ENCODE peak calls at places on chromosome 14, in four cellular contexts. A is BE2C, S is ascending aorta, H is lower lobe of right lung. W is an unnamed sample. For H3K4me1 and H3K9me3, the result is how much of the 10 kb centered on the place peaks cover.

GRCh38 chr14:21039059-21039422 is 3.1 kb upstream of the RNASE7 start:
- DNase-seq in H (peak), S (no peak), A (peak), W (peak)

GRCh38 chr14:105484069-105484996 is 2.4 kb upstream of the CRIP1 start:
- DNase-seq in S (no peak), H (peak), A (no peak), W (peak)

GRCh38 chr14:104886690-104887622 is 21.9 kb downstream of the CEP170B start:
- DNase-seq in H (peak), S (no peak), A (peak), W (no peak)

GRCh38 chr14:99645545-99646505 is 896 bp downstream of the HHIPL1 start:
- DNase-seq in S (no peak), A (no peak), H (no peak), W (no peak)

GRCh38 chr14:104874110-104874531 is 9.1 kb downstream of the CEP170B start:
- DNase-seq in H (no peak), A (peak), S (no peak), W (no peak)

GRCh38 chr14:63262446-63262845 is 56.3 kb downstream of the GPHB5 start:
- DNase-seq in H (no peak), S (no peak), A (no peak), W (no peak)

GRCh38 chr14:67449096-67449495 is 37.1 kb upstream of the PLEK2 start:
- DNase-seq in S (no peak), A (no peak), H (no peak), W (no peak)

GRCh38 chr14:104816678-104816945 is 15.7 kb downstream of the ZBTB42 start:
- DNase-seq in H (no peak), S (no peak), A (no peak), W (no peak)

GRCh38 chr14:64074961-64075619 is 219.1 kb downstream of the ESR2 start:
- DNase-seq in A (no peak), S (no peak), H (no peak), W (no peak)

GRCh38 chr14:95507174-95507573 is 9.3 kb downstream of the SYNE3 start:
- DNase-seq in A (peak), S (peak), H (peak), W (peak)

GRCh38 chr14:72420749-72421452 is 473.0 kb downstream of the DPF3 start:
- DNase-seq in H (peak), A (peak), S (no peak), W (peak)

GRCh38 chr14:105497671-105498429 is 6.8 kb downstream of the TEDC1 start:
- DNase-seq in A (peak), S (no peak), H (peak), W (no peak)

GRCh38 chr14:56378474-56378873 is 201.1 kb upstream of the TMEM260 start:
- DNase-seq in S (no peak), H (no peak), A (no peak), W (no peak)

GRCh38 chr14:94120667-94121335 is 8.6 kb downstream of the IFI27L2 start:
- DNase-seq in A (no peak), H (no peak), S (no peak), W (no peak)

GRCh38 chr14:85533821-85534271 is 3.9 kb downstream of the FLRT2 start:
- DNase-seq in H (peak), A (peak), S (no peak), W (no peak)

GRCh38 chr14:36194645-36195044 is 18.1 kb upstream of the PTCSC3 start:
- DNase-seq in H (no peak), S (no peak), A (no peak), W (no peak)

GRCh38 chr14:92601757-92602417 is 88.3 kb downstream of the RIN3 start:
- DNase-seq in A (no peak), H (no peak), S (no peak), W (no peak)

GRCh38 chr14:45531022-45531421 is 278.0 kb upstream of the MIS18BP1 start:
- DNase-seq in A (no peak), H (no peak), S (no peak), W (no peak)

GRCh38 chr14:28671425-28671824 is 95.2 kb upstream of the FOXG1 start:
- DNase-seq in S (no peak), H (no peak), A (no peak), W (no peak)

GRCh38 chr14:104924421-104925213 is at the start of gene PLD4:
- DNase-seq in A (no peak), S (no peak), H (no peak), W (no peak)

GRCh38 chr14:26392498-26392897 is 205.3 kb downstream of the NOVA1 start:
- DNase-seq in H (no peak), A (no peak), S (no peak), W (no peak)

GRCh38 chr14:34536951-34537676 is 2.4 kb downstream of the EAPP start:
- DNase-seq in S (no peak), H (no peak), A (no peak), W (no peak)

GRCh38 chr14:40842816-40843215 is 763.9 kb upstream of the LRFN5 start:
- DNase-seq in A (no peak), H (no peak), S (no peak), W (no peak)

GRCh38 chr14:92632546-92633273 is 115.7 kb downstream of the LGMN start:
- DNase-seq in A (no peak), S (no peak), H (no peak), W (no peak)

GRCh38 chr14:24895622-24896021 is 154.3 kb downstream of the STXBP6 start:
- DNase-seq in S (no peak), A (no peak), H (no peak), W (no peak)

GRCh38 chr14:24895243-24895583 is 154.7 kb downstream of the STXBP6 start:
- DNase-seq in A (no peak), S (no peak), H (no peak), W (no peak)

GRCh38 chr14:24891987-24892729 is 157.8 kb downstream of the STXBP6 start:
- DNase-seq in A (no peak), H (no peak), S (no peak), W (no peak)

GRCh38 chr14:24892730-24893059 is 157.3 kb downstream of the STXBP6 start:
- DNase-seq in A (no peak), S (no peak), H (no peak), W (no peak)

DNA sequence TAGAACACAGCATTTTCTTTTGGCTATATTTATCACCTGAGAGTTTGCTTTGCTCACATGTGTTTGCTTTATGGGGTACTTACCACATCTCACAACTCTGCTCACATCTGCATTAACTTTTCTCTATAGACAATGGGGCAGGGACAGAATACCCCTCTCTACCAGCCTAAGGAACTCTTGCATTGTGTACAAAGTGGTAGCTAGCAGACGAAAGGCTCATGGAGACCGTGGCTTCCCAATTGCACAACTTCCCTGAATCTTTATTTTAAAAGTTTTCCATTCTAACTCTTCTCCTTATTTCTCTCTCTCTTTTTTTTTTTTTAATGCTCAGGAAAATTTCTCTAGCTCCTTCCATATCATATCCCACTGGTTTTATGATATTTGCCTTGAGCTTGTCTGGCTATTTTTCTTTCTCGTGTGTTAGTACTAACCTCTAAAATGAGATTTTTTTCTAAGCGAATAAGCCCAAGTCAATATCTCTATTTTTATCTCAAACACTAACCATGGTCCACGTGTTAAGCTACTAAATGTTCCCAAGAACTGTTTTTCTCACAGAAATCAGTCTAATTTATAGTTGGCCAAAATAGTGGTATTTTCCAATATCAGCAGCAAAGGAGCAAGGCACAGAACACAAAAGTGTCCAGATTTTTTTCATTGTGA is 155.2 kb downstream of the STXBP6 start:
- DNase-seq in A (no peak), H (no peak), S (no peak), W (no peak)
- H3K4me1 ChIP-seq in A (under half), H (under half), S (under half), W (under half)

GRCh38 chr14:76514599-76514998 is 138.7 kb downstream of the ESRRB start:
- DNase-seq in A (peak), S (no peak), H (no peak), W (no peak)
- TF ChIP-seq CTCF in A (peak), S (no peak), H (no peak), W (no peak)

DNA sequence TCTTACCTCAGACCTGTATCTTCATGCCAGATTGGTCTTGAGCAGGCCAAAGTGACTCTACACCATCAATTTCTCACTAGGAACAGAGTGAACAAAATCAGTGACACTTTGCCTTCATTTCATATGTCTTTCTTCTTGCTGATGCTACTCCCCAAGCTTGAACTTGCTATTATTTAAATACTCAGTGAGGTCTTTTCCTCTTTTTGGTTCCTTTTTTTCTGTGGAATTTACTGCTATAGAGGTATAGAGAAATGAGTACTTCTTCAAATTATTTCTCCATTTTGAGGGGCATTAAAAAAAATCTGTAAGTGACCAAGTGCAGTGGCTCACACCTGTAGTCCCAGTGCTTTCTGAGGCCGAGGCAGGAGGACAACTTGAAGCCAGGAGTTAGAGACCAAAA is at the start of gene GPR33:
- DNase-seq in H (no peak), S (no peak), A (no peak), W (no peak)
- H3K9me3 ChIP-seq in H (under half), S (under half), A (under half), W (under half)

GRCh38 chr14:69090187-69090789 is 62.6 kb downstream of the DCAF5 start:
- DNase-seq in A (peak), H (no peak), S (no peak), W (no peak)
- H3K4me1 ChIP-seq in A (under half), H (under half), S (under half), W (under half)

W was measured in right atrium auricular region.